ENCODE peak calls at places on chromosome 17, in four cellular contexts. One of them, this sample, is unnamed.

GRCh38 chr17:43784628-43785101 is 4.4 kb downstream of the CFAP97D1 start:
- DNase-seq in H9: no peak
- DNase-seq in GM10248: no peak
- DNase-seq in heart left ventricle: no peak
- DNase-seq in this sample: no peak

GRCh38 chr17:31692632-31693031 is 166.4 kb downstream of the COPRS start:
- DNase-seq in H9: no peak
- DNase-seq in heart left ventricle: no peak
- DNase-seq in GM10248: no peak
- DNase-seq in this sample: no peak

GRCh38 chr17:65332375-65332774 is 195.2 kb downstream of the RGS9 start:
- DNase-seq in heart left ventricle: no peak
- DNase-seq in H9: no peak
- DNase-seq in GM10248: no peak
- DNase-seq in this sample: no peak

GRCh38 chr17:50681260-50682200 is 26.2 kb downstream of the ANKRD40 start:
- DNase-seq in heart left ventricle: peak; percentile 43
- DNase-seq in GM10248: no peak
- DNase-seq in H9: no peak
- DNase-seq in this sample: no peak

GRCh38 chr17:40091691-40092397 is 8.5 kb downstream of the NR1D1 start:
- DNase-seq in GM10248: no peak
- DNase-seq in H9: peak; percentile 64
- DNase-seq in heart left ventricle: no peak
- DNase-seq in this sample: no peak

GRCh38 chr17:39139137-39139516 is 12.3 kb downstream of the PLXDC1 start:
- DNase-seq in H9: no peak
- DNase-seq in heart left ventricle: no peak
- DNase-seq in GM10248: no peak
- DNase-seq in this sample: no peak

GRCh38 chr17:45740553-45741330 is 43.4 kb upstream of the CRHR1 start:
- DNase-seq in heart left ventricle: no peak
- DNase-seq in H9: peak; percentile 99
- DNase-seq in GM10248: peak; percentile 40
- DNase-seq in this sample: peak; percentile 74

GRCh38 chr17:72192409-72193192 is 71.8 kb downstream of the SOX9 start:
- DNase-seq in heart left ventricle: peak; percentile 53
- DNase-seq in H9: no peak
- DNase-seq in GM10248: no peak
- DNase-seq in this sample: no peak

GRCh38 chr17:34163681-34164080 is 91.4 kb upstream of the CCL2 start:
- DNase-seq in GM10248: no peak
- DNase-seq in H9: peak; percentile 75
- DNase-seq in heart left ventricle: no peak
- DNase-seq in this sample: no peak

GRCh38 chr17:32142857-32143524 is 689 bp downstream of the RHOT1 start:
- DNase-seq in heart left ventricle: peak; percentile 49
- DNase-seq in H9: peak; percentile 87
- DNase-seq in GM10248: peak; percentile 31
- DNase-seq in this sample: peak; percentile 35

GRCh38 chr17:49694847-49695697 is 12.7 kb downstream of the SLC35B1 start:
- DNase-seq in heart left ventricle: peak; percentile 52
- DNase-seq in H9: peak; percentile 62
- DNase-seq in GM10248: peak; percentile 68
- DNase-seq in this sample: peak; percentile 76

GRCh38 chr17:37438141-37438540 is 31.5 kb downstream of the TADA2A start:
- DNase-seq in H9: no peak
- DNase-seq in heart left ventricle: no peak
- DNase-seq in GM10248: no peak
- DNase-seq in this sample: peak; percentile 15

GRCh38 chr17:31381165-31381668 is 10.3 kb upstream of the RAB11FIP4 start:
- DNase-seq in H9: no peak
- DNase-seq in heart left ventricle: no peak
- DNase-seq in GM10248: no peak
- DNase-seq in this sample: no peak

GRCh38 chr17:74987909-74988711 is 678 bp downstream of the CDR2L start:
- DNase-seq in heart left ventricle: peak; percentile 93
- DNase-seq in GM10248: no peak
- DNase-seq in H9: peak; percentile 83
- DNase-seq in this sample: peak; percentile 15

GRCh38 chr17:71316498-71316897 is 804.3 kb upstream of the SOX9 start:
- DNase-seq in H9: no peak
- DNase-seq in heart left ventricle: no peak
- DNase-seq in GM10248: no peak
- DNase-seq in this sample: no peak

GRCh38 chr17:29793501-29793900 is 136.5 kb downstream of the SSH2 start:
- DNase-seq in H9: no peak
- DNase-seq in GM10248: no peak
- DNase-seq in heart left ventricle: no peak
- DNase-seq in this sample: no peak

GRCh38 chr17:81239714-81240555 is 817 bp downstream of the NDUFAF8 start:
- DNase-seq in heart left ventricle: no peak
- DNase-seq in H9: no peak
- DNase-seq in GM10248: peak; percentile 50
- DNase-seq in this sample: peak; percentile 76

GRCh38 chr17:37503148-37503547 is 13.5 kb downstream of the DUSP14 start:
- DNase-seq in heart left ventricle: no peak
- DNase-seq in GM10248: no peak
- DNase-seq in H9: no peak
- DNase-seq in this sample: no peak

GRCh38 chr17:43755389-43755875 is 3.2 kb downstream of the SOST start:
- DNase-seq in heart left ventricle: no peak
- DNase-seq in GM10248: no peak
- DNase-seq in H9: peak; percentile 87
- DNase-seq in this sample: no peak

GRCh38 chr17:73644145-73645049 is at the start of gene SDK2:
- DNase-seq in H9: no peak
- DNase-seq in GM10248: no peak
- DNase-seq in heart left ventricle: peak; percentile 48
- DNase-seq in this sample: no peak

GRCh38 chr17:82859431-82860403 is 19.9 kb upstream of the ZNF750 start:
- DNase-seq in H9: no peak
- DNase-seq in heart left ventricle: no peak
- DNase-seq in GM10248: peak; percentile 73
- DNase-seq in this sample: peak; percentile 40

GRCh38 chr17:15945493-15946209 is 721 bp downstream of the ADORA2B start:
- DNase-seq in heart left ventricle: no peak
- DNase-seq in GM10248: no peak
- DNase-seq in H9: no peak
- DNase-seq in this sample: no peak

GRCh38 chr17:3529817-3530741 is 27.5 kb downstream of the TRPV3 start:
- DNase-seq in H9: peak; percentile 72
- DNase-seq in heart left ventricle: peak; percentile 32
- DNase-seq in GM10248: no peak
- DNase-seq in this sample: no peak

GRCh38 chr17:28763804-28764266 is 20.0 kb downstream of the TRAF4 start:
- DNase-seq in GM10248: peak; percentile 71
- DNase-seq in heart left ventricle: peak; percentile 64
- DNase-seq in H9: peak; percentile 66
- DNase-seq in this sample: peak; percentile 84

GRCh38 chr17:67831268-67831667 is 6.0 kb downstream of the BPTF start:
- DNase-seq in H9: no peak
- DNase-seq in GM10248: no peak
- DNase-seq in heart left ventricle: no peak
- DNase-seq in this sample: no peak

DNA sequence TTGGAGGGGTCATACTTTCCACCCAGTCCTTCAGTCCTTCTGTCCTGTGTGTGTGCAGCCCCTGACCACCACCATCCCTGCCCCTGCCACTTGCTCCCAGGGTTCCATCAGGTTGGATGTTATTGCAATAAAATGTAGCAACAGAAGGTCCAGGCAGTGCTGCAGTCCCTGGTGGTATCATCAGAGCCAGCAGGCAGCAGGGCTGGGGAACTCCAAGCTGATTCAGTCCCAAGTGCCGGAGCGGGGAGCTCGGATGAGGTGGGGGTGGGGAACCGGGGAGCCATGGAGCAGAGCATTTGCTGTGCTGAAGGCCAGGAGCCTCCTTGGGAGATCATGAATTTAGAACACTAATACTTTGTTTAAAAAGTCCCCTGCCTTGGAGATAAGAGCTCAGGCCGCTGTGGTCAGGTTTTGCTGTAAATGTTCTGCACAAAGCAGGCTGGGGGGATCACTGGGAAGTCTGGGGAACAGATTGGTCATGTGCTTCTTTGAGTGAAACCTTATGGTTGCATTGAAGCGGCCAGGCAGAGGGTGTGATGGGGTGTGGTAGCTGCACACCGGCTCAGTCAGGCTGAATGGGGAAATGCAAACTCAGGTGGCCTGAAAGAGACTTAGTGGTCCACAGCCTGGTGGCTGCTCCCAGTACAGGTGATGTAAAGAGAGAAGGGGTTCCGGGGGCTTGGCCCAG is 225.9 kb downstream of the SEC14L1 start:
- DNase-seq in GM10248: peak; percentile 60
- DNase-seq in heart left ventricle: no peak
- DNase-seq in H9: no peak
- DNase-seq in this sample: peak; percentile 48
- TF ChIP-seq CTCF in GM10248: no peak
- TF ChIP-seq CTCF in heart left ventricle: no peak
- TF ChIP-seq CTCF in H9: no peak
- TF ChIP-seq CTCF in this sample: no peak

DNA sequence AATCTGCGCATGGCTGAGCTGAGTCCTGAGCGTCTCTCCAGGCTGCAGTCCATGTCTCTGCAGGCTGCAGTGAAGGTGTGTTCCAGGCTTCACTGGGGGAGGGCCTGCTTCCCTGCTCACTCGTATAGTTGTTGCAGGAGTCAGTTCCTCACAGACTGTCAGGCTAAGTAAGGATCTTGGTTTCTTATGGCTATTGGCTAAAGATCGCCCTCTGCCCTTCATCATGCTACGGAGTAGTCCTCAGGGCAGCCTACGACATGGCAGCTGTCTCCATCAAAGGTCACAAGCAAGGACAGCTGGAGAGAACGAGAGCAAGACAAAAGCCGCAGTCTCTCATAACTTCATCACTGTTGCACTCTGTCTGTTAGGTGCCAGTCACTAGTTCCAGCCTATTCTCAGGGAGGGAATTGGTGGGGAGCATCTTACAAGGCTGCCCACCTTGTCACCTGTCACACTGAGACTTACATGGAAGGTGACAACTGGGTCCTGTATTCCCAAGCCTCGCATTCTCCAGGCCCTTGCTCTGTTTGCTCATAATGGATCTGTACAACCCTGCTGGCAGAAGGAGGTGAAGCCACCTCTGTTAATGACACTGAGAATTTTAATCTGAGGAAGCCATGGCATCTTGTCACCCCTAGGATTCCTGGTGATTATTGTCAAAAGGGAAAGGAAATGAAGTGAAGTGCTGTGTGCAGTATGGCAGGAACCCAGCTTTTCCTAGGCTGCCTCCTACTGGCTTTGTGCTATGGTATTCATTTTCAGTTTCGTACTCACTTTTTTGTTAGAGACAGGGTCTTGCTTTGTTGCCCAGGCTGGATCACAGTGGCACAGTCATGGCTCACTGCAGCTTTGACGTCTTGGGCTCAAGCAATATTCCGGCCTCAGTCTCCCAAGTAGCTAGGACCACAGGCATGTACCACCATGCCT is 43.4 kb downstream of the MFSD11 start:
- DNase-seq in H9: peak; percentile 54
- DNase-seq in GM10248: no peak
- DNase-seq in heart left ventricle: no peak
- DNase-seq in this sample: peak; percentile 55
- TF ChIP-seq CTCF in H9: no peak
- TF ChIP-seq CTCF in GM10248: no peak
- TF ChIP-seq CTCF in heart left ventricle: no peak
- TF ChIP-seq CTCF in this sample: peak; percentile 65

GRCh38 chr17:41912925-41913324 is 5.8 kb downstream of the ACLY start:
- DNase-seq in H9: no peak
- DNase-seq in GM10248: no peak
- DNase-seq in heart left ventricle: no peak
- DNase-seq in this sample: no peak
- TF ChIP-seq CTCF in H9: no peak
- TF ChIP-seq CTCF in GM10248: no peak
- TF ChIP-seq CTCF in heart left ventricle: no peak
- TF ChIP-seq CTCF in this sample: no peak

GRCh38 chr17:62067165-62068145 is 2.4 kb upstream of the MED13 start:
- DNase-seq in GM10248: no peak
- DNase-seq in heart left ventricle: no peak
- DNase-seq in H9: peak; percentile 62
- DNase-seq in this sample: no peak
- TF ChIP-seq CTCF in GM10248: no peak
- TF ChIP-seq CTCF in heart left ventricle: no peak
- TF ChIP-seq CTCF in H9: peak; percentile 34
- TF ChIP-seq CTCF in this sample: no peak

GRCh38 chr17:27384261-27384701 is 72.0 kb upstream of the KSR1 start:
- DNase-seq in H9: no peak
- DNase-seq in heart left ventricle: peak; percentile 72
- DNase-seq in GM10248: no peak
- DNase-seq in this sample: no peak
- TF ChIP-seq CTCF in H9: no peak
- TF ChIP-seq CTCF in heart left ventricle: no peak
- TF ChIP-seq CTCF in GM10248: no peak
- TF ChIP-seq CTCF in this sample: no peak

DNA sequence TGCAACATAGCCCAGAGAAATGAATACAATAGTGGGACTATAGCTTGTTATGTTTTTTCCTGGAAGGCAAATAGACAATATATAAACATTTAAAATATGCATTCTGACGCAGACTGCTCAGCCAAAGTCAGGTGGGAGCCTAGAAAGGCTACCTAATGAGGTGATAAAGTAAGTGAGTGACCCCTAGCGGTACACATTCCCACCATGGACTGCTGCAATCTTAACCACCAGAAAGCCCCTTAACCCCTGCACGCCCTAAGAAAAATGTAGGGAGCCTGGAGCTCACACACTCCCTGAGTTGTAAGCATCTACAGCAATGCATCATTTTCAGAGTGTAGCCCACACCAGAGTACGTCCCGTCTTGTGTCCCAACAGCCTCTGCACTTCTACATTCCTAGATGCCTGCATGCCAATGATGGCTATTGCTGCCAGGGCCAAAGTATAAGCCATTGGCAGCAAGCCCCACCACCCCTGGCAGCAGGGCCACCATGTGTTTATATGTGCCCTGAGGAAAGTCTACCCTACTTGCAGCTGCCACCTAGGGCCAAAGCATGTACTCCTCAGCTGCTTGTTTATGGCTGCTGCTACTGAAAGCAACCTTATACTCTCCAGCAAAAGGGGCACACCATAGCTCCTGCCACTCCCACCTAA is 127.6 kb downstream of the KIF2B start:
- DNase-seq in H9: peak; percentile 80
- DNase-seq in GM10248: no peak
- DNase-seq in heart left ventricle: no peak
- DNase-seq in this sample: peak; percentile 12
- TF ChIP-seq CTCF in H9: peak; percentile 78
- TF ChIP-seq CTCF in GM10248: no peak
- TF ChIP-seq CTCF in heart left ventricle: no peak
- TF ChIP-seq CTCF in this sample: peak; percentile 64

GRCh38 chr17:391850-392249 is 39.2 kb upstream of the RPH3AL start:
- DNase-seq in H9: no peak
- DNase-seq in heart left ventricle: no peak
- DNase-seq in GM10248: no peak
- DNase-seq in this sample: no peak
- TF ChIP-seq CTCF in H9: no peak
- TF ChIP-seq CTCF in heart left ventricle: no peak
- TF ChIP-seq CTCF in GM10248: no peak
- TF ChIP-seq CTCF in this sample: no peak

This sample was measured in OCI-LY7.